ENCODE peak calls at places on chromosomes 5 and 9, in four cellular contexts. P is IMR-90, D is H9, B is neuronal stem cell. A is an unnamed sample.

GRCh38 chr9:121303456-121304451 is 35.8 kb downstream of the GSN start:
- DNase-seq in P (no peak), D (no peak), B (no peak), A (no peak)

GRCh38 chr9:88922091-88922490 is 69.2 kb upstream of the S1PR3 start:
- DNase-seq in P (no peak), D (no peak), B (no peak), A (no peak)

GRCh38 chr5:1851290-1851934 is 31.3 kb downstream of the IRX4 start:
- DNase-seq in P (no peak), D (peak; percentile 64), B (no peak), A (no peak)

GRCh38 chr5:102678267-102679058 is 76.6 kb upstream of the PAM start:
- DNase-seq in P (peak; percentile 60), D (no peak), B (no peak), A (no peak)

GRCh38 chr5:145237843-145238242 is 597.3 kb downstream of the PRELID2 start:
- DNase-seq in P (peak; percentile 24), D (peak; percentile 77), B (peak; percentile 77), A (peak; percentile 88)

GRCh38 chr9:32839486-32839885 is 56.1 kb downstream of the TMEM215 start:
- DNase-seq in P (no peak), D (no peak), B (no peak), A (no peak)

GRCh38 chr9:36151306-36152210 is 15.0 kb downstream of the GLIPR2 start:
- DNase-seq in P (peak; percentile 64), D (no peak), B (no peak), A (peak; percentile 57)

GRCh38 chr5:84272776-84273516 is 111.7 kb downstream of the EDIL3 start:
- DNase-seq in P (no peak), D (no peak), B (peak; percentile 21), A (peak; percentile 74)

GRCh38 chr9:76379494-76379893 is 14.7 kb downstream of the RFK start:
- DNase-seq in P (no peak), D (no peak), B (no peak), A (peak; percentile 47)

GRCh38 chr9:17807670-17808282 is 228.9 kb downstream of the SH3GL2 start:
- DNase-seq in P (no peak), D (no peak), B (no peak), A (peak; percentile 21)

GRCh38 chr9:83034026-83034425 is 28.9 kb downstream of the RASEF start:
- DNase-seq in P (peak; percentile 62), D (no peak), B (no peak), A (no peak)

GRCh38 chr5:58985759-58986158 is 402.9 kb downstream of the RAB3C start:
- DNase-seq in P (no peak), D (no peak), B (no peak), A (peak; percentile 23)

GRCh38 chr9:6667633-6668280 is 22.2 kb upstream of the GLDC start:
- DNase-seq in P (peak; percentile 44), D (no peak), B (no peak), A (peak; percentile 46)

GRCh38 chr9:99129091-99129490 is 24.2 kb downstream of the TGFBR1 start:
- DNase-seq in P (no peak), D (no peak), B (no peak), A (no peak)

GRCh38 chr5:131814990-131815389 is 18.2 kb upstream of the FNIP1 start:
- DNase-seq in P (peak; percentile 91), D (no peak), B (no peak), A (peak; percentile 93)

GRCh38 chr5:22372376-22372775 is 480.8 kb downstream of the CDH12 start:
- DNase-seq in P (peak; percentile 92), D (no peak), B (no peak), A (peak; percentile 26)

GRCh38 chr9:77449177-77450092 is 198.7 kb downstream of the GNA14 start:
- DNase-seq in P (peak; percentile 84), D (no peak), B (no peak), A (no peak)

GRCh38 chr9:131835132-131835910 is 95.4 kb upstream of the RAPGEF1 start:
- DNase-seq in P (peak; percentile 22), D (no peak), B (no peak), A (no peak)

GRCh38 chr9:131837836-131838235 is 98.0 kb upstream of the RAPGEF1 start:
- DNase-seq in P (no peak), D (no peak), B (no peak), A (no peak)

GRCh38 chr9:131837316-131837715 is 97.4 kb upstream of the RAPGEF1 start:
- DNase-seq in P (no peak), D (peak; percentile 67), B (no peak), A (peak; percentile 55)

GRCh38 chr9:131836021-131836420 is 96.1 kb upstream of the RAPGEF1 start:
- DNase-seq in P (no peak), D (no peak), B (no peak), A (no peak)

DNA sequence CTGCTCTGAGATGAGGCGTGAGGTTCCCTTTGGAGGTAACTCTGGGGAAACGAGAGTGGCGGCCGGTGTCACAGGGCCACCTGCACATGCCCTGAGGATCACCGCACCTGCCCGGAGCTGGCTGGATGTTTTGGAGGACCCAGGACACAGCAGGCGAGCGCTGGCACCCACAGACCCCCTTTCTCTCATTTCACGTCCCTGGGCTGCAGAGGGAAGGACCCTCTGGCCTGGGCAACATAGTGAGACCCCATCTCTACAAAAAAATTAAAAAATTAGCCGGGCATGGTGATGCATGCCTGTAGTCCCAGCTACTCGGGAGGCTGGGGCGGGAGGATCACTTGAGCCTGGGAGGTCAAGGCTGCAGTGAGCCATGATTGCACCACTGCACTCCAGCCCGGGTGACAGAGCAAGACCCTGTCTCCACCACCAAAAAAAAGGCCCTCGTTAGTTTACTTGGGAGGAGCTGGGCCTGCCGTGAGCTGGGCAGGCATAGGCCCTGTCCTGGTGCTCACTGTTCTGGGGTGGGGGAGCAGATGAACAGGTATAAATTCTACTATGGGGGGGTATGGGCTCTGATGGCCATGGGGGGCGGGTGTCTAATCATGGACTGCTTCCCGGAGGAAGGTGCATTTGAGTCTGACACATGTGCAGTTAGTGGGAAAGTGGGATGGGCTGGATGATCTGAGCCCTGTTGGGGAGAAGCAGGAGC is 96.9 kb upstream of the RAPGEF1 start:
- DNase-seq in P (no peak), D (no peak), B (no peak), A (no peak)
- H3K18ac ChIP-seq in P (no peak overlapping the region), D (no peak overlapping the region), B (peak overlapping the region; percentile 70), A (no peak overlapping the region)

DNA sequence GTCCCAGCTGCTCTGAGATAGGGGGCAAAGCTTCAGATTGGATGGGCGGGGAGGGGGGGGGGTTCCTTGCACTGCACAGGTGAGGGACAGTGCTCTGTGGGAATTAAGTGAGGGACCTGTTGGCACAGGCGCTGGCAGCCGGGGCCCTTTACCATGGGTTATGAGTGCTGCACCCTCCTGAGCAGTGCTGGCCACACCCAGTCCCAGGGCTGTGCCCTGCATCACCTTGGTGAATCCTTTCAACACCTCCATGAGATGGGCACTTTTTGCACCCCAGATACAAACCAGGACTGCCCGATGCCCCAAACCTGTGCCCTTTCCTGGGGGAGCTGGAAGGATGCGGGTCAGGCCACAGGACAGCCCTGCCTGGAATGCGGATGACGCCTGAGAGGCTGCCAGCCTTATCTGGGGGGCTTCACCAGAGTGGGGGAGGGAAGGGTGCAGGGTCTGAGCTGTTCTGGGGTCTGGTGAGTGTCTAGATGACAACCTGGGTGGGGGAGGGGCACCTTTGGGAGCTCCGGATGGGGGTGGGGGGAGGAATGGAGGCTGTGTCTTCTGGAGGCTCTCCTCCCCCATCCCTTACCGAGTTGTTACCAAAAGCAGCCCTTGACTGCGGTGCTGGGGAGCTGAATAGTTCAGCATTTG is 5.2 kb downstream of the CRB2 start:
- DNase-seq in P (no peak), D (no peak), B (no peak), A (peak; percentile 51)
- H2BK15ac ChIP-seq in P (no peak overlapping the region), D (no peak overlapping the region), B (peak overlapping the region; percentile 81), A (no peak overlapping the region)

GRCh38 chr5:28575368-28575767 is 1537.0 kb upstream of the CDH9 start:
- DNase-seq in P (no peak), D (no peak), B (no peak), A (no peak)
- H3K18ac ChIP-seq in P (no peak overlapping the region), D (no peak overlapping the region), B (peak overlapping the region; percentile 2), A (no peak overlapping the region)

GRCh38 chr5:181159286-181160143 is 12.1 kb downstream of the OR2V2 start:
- DNase-seq in P (peak; percentile 60), D (peak; percentile 90), B (peak; percentile 82), A (peak; percentile 87)
- H2BK15ac ChIP-seq in P (no peak overlapping the region), D (no peak overlapping the region), B (peak overlapping the region; percentile 98), A (no peak overlapping the region)

A was measured in mesendoderm.